ENCODE peak calls at places on chromosomes 1 and 21, in nine cellular contexts. P is Karpas-422; F is CD8-positive, alpha-beta memory T cell; A is aorta; E is A549; B is WERI-Rb-1; K is MM.1S; D is right cardiac atrium; Z is CD4-positive, alpha-beta memory T cell. V is an unnamed sample. For H3K9me3, the result is how much of the 10 kb centered on the place peaks cover.

GRCh38 chr21:41147096-41147978 is 20.6 kb upstream of the BACE2 start:
- DNase-seq in P (no peak), F (no peak), A (no peak), E (no peak), B (peak), K (no peak), D (no peak), Z (no peak), V (no peak)

GRCh38 chr1:118535901-118536300 is 350.9 kb upstream of the SPAG17 start:
- DNase-seq in P (no peak), F (no peak), A (no peak), E (no peak), B (no peak), K (no peak), D (no peak), Z (no peak), V (no peak)

GRCh38 chr1:182301467-182302198 is 90.0 kb downstream of the GLUL start:
- DNase-seq in P (no peak), F (no peak), A (no peak), E (no peak), B (peak), K (no peak), D (peak), Z (no peak), V (peak)

GRCh38 chr21:25080706-25081495 is 526.4 kb downstream of the MRPL39 start:
- DNase-seq in P (no peak), F (no peak), A (no peak), E (no peak), B (no peak), K (no peak), D (no peak), Z (no peak), V (no peak)

GRCh38 chr1:41875487-41875886 is 43.2 kb downstream of the HIVEP3 start:
- DNase-seq in P (no peak), F (no peak), A (no peak), E (no peak), B (no peak), K (no peak), D (no peak), Z (no peak), V (no peak)

GRCh38 chr1:42877380-42877779 is 31.0 kb downstream of the ZNF691 start:
- DNase-seq in P (peak), F (no peak), A (no peak), E (no peak), B (no peak), K (no peak), D (no peak), Z (no peak), V (no peak)

GRCh38 chr1:154626456-154627246 is 18.7 kb upstream of the ADAR start:
- DNase-seq in P (peak), F (no peak), A (no peak), E (peak), B (no peak), K (peak), D (no peak), Z (peak), V (peak)

GRCh38 chr21:23936224-23936623 is 1671.1 kb downstream of the MRPL39 start:
- DNase-seq in P (no peak), F (no peak), A (no peak), E (peak), B (peak), K (peak), D (no peak), Z (no peak), V (peak)

GRCh38 chr1:22447581-22448215 is 4.0 kb upstream of the ZBTB40 start:
- DNase-seq in P (no peak), F (no peak), A (peak), E (peak), B (no peak), K (no peak), D (no peak), Z (no peak), V (peak)

GRCh38 chr1:203765029-203765837 is at the start of gene LAX1:
- DNase-seq in P (no peak), F (peak), A (no peak), E (no peak), B (no peak), K (peak), D (no peak), Z (peak), V (no peak)

GRCh38 chr21:46063734-46064680 is 33.9 kb upstream of the COL6A2 start:
- DNase-seq in P (no peak), F (no peak), A (peak), E (no peak), B (peak), K (no peak), D (no peak), Z (no peak), V (no peak)

GRCh38 chr21:46062471-46063211 is 35.3 kb upstream of the COL6A2 start:
- DNase-seq in P (no peak), F (no peak), A (no peak), E (no peak), B (peak), K (no peak), D (no peak), Z (no peak), V (no peak)

GRCh38 chr21:46061950-46062349 is 36.0 kb upstream of the COL6A2 start:
- DNase-seq in P (no peak), F (no peak), A (no peak), E (no peak), B (no peak), K (no peak), D (no peak), Z (no peak), V (no peak)

GRCh38 chr21:46064870-46065214 is 33.1 kb upstream of the COL6A2 start:
- DNase-seq in P (no peak), F (no peak), A (peak), E (no peak), B (no peak), K (no peak), D (no peak), Z (no peak), V (no peak)

GRCh38 chr21:46063227-46063626 is 34.7 kb upstream of the COL6A2 start:
- DNase-seq in P (peak), F (no peak), A (no peak), E (peak), B (peak), K (no peak), D (no peak), Z (no peak), V (no peak)
- H3K9me3 ChIP-seq in P (under half), F (under half), A (under half), E (under half), B (under half), K (under half), D (under half), Z (under half), V (under half)

GRCh38 chr21:28196981-28197380 is 795.7 kb downstream of the LTN1 start:
- DNase-seq in P (no peak), F (no peak), A (no peak), E (no peak), B (no peak), K (no peak), D (no peak), Z (no peak), V (no peak)
- H3K9me3 ChIP-seq in P (under half), F (under half), A (under half), E (under half), B (under half), K (under half), D (under half), Z (under half), V (under half)

DNA sequence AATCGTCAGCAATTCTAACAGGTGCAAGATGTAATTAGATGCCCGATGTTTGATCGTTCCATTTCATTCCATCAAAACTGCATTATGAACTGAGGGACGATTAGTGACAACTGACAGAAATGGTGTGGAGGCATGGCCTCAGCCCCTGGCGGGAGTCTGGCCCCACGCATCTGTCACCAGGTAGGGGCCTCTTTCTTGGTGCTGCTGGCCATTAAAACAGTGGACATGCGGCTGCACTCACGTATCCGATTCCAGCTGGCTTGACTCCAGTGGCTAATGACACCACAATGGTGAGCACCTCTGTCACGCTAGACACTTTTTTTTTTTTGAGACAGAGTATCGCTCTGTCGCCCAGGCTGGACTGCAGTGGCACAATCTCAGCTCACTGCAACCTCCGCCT is 325.0 kb upstream of the C1orf174 start:
- DNase-seq in P (no peak), F (no peak), A (no peak), E (no peak), B (no peak), K (no peak), D (no peak), Z (no peak), V (no peak)
- H3K9me3 ChIP-seq in P (under half), F (under half), A (under half), E (under half), B (under half), K (under half), D (under half), Z (under half), V (under half)

DNA sequence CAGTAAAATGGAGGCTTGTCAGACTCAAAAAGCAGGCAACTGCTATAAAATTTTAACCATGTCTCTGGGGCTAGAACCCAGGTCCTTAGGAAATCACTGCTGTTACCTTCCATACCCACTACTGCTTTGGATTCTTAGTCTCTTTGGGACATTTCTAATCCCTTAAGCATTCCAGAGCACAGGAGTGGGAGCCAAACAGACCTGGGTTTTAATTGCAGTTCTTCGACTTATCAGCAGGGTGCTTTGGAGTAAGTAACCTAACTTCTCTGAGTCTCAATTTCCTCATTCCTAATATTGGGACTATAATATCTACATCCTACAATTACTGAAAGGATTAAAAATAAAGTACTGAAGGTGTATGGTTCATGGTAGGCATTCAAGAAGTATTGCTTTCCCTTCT is 161.0 kb upstream of the BEND5 start:
- DNase-seq in P (no peak), F (no peak), A (no peak), E (no peak), B (no peak), K (no peak), D (no peak), Z (no peak), V (no peak)
- H3K9me3 ChIP-seq in P (under half), F (under half), A (under half), E (under half), B (under half), K (under half), D (under half), Z (under half), V (under half)

GRCh38 chr1:98723574-98723973 is 62.1 kb downstream of the SNX7 start:
- DNase-seq in P (peak), F (no peak), A (no peak), E (no peak), B (no peak), K (no peak), D (no peak), Z (no peak), V (no peak)
- H3K9me3 ChIP-seq in P (under half), F (under half), A (under half), E (under half), B (under half), K (under half), D (under half), Z (under half), V (under half)

DNA sequence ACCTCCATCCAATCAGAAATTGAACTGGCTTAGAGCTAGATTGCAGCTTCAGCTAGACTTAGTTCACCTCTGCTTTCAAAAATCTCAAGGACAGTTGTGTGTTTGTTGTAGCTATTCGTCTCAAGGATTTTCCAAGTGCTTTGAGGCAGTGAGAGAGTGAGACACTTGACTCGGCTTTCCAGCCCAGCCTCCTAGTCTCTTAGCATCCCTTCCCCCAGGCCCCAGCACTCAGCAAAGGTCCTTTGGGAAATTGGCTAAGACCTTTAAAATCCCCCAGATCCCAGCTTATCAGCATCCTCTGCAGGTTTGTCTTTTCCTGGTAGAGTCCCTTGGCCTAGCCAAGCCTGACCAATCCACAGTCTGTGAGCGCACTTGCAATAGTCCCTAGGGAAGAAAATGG is 47.9 kb upstream of the PROX1 start:
- DNase-seq in P (no peak), F (no peak), A (no peak), E (no peak), B (peak), K (no peak), D (no peak), Z (no peak), V (no peak)
- H3K9me3 ChIP-seq in P (under half), F (under half), A (under half), E (under half), B (under half), K (under half), D (under half), Z (under half), V (under half)

DNA sequence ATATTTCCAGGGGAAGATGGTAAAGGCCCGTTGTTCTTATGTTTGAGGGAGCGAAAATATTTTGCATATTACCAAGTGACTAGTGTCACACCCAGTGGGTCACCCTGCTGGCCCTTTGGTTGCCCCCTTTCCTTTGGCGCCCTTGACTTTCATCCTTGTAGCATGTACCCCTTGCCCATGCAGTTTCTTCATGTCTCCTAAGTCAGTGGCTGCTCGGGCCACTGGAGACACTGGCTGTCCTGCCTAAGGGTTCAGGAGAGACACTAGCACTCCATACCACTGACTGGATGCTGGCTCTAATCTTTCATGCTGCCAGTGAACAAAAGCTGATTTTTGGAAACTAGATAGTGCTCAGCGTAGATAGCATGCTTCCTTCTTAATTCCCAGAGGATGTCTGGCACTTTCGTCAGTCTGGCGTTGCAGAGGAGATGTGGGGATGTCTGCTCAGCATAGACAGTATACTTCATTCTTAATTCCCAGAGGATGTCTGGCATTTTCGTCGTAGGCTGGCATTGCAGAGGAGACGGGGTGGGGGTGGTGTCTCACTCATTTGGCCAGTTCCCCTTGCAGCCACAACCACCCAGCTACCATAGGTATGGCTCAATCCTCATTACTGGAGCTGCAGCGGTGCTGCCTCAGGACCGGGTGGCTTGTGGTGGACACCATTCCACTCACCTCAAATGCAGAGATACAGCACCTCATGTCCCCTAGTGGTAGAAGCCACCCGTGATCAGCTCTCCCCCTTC is 770.9 kb upstream of the TPTE start:
- DNase-seq in P (no peak), F (no peak), A (no peak), E (no peak), B (no peak), K (no peak), D (no peak), Z (no peak), V (no peak)
- H3K9me3 ChIP-seq in P (half or more), F (under half), A (under half), E (under half), B (under half), K (under half), D (under half), Z (under half), V (under half)

DNA sequence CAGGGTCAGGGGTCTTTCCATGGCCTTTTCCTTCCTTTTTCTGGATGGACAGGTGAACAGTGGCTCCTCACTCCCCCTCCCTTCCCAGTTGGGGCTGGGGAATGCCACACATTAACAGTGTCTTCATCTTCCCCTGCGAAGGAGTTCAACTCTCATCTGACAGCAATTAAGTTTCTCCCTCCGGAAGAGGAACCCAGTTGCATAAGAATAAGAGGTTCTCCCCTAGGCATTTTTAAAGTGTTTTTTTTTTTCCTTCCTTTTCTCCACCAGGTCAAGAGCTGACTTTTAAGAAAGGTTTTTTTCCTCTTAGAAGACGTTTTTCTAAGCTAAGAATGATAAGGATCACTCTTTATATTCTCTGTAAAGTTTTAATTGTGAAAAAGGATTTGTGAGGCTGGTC is 42.3 kb upstream of the FASLG start:
- DNase-seq in P (no peak), F (no peak), A (no peak), E (no peak), B (no peak), K (no peak), D (no peak), Z (no peak), V (no peak)
- H3K9me3 ChIP-seq in P (under half), F (under half), A (under half), E (under half), B (under half), K (under half), D (under half), Z (under half), V (under half)

GRCh38 chr1:180732866-180733265 is 101.0 kb downstream of the XPR1 start:
- DNase-seq in P (no peak), F (no peak), A (no peak), E (no peak), B (no peak), K (no peak), D (no peak), Z (no peak), V (no peak)
- H3K9me3 ChIP-seq in P (under half), F (under half), A (under half), E (under half), B (under half), K (under half), D (under half), Z (under half), V (under half)